ENCODE peak calls at places on chromosomes 13 and 19, in five cellular contexts. B is AG09309, P is HAP-1, I is head of caudate nucleus, J is T-helper 2 cell. T is an unnamed sample.

GRCh38 chr19:34661357-34661756 is 15.6 kb downstream of the SCGB2B2 start:
- DNase-seq in B (no peak), P (no peak), I (no peak), J (no peak), T (no peak)

GRCh38 chr13:41812237-41812636 is 148.7 kb downstream of the VWA8 start:
- DNase-seq in B (no peak), P (no peak), I (no peak), J (no peak), T (no peak)

GRCh38 chr13:60214213-60215079 is 50.7 kb upstream of the DIAPH3 start:
- DNase-seq in B (no peak), P (no peak), I (no peak), J (no peak), T (no peak)

GRCh38 chr13:101523732-101524131 is 71.3 kb downstream of the ITGBL1 start:
- DNase-seq in B (no peak), P (no peak), I (no peak), J (no peak), T (no peak)

GRCh38 chr19:33815410-33816340 is 19.0 kb downstream of the KCTD15 start:
- DNase-seq in B (no peak), P (no peak), I (no peak), J (no peak), T (no peak)

GRCh38 chr19:11639602-11640471 is 42.6 kb downstream of the ZNF627 start:
- DNase-seq in B (peak; percentile 50), P (peak; percentile 99), I (peak; percentile 94), J (peak; percentile 56), T (peak; percentile 86)

GRCh38 chr19:4802711-4803110 is 11.2 kb downstream of the FEM1A start:
- DNase-seq in B (no peak), P (no peak), I (no peak), J (no peak), T (no peak)

GRCh38 chr19:1904385-1905070 is 671 bp upstream of the ADAT3 start:
- DNase-seq in B (no peak), P (no peak), I (no peak), J (no peak), T (no peak)

GRCh38 chr19:12779162-12779993 is 4.0 kb upstream of the HOOK2 start:
- DNase-seq in B (no peak), P (peak; percentile 32), I (no peak), J (no peak), T (no peak)

GRCh38 chr13:79548886-79549285 is 67.9 kb downstream of the NDFIP2 start:
- DNase-seq in B (no peak), P (no peak), I (no peak), J (no peak), T (no peak)

GRCh38 chr19:3528539-3529211 is 10.3 kb upstream of the TEKTIP1 start:
- DNase-seq in B (no peak), P (no peak), I (no peak), J (no peak), T (no peak)

GRCh38 chr19:15551183-15552004 is 43.1 kb downstream of the CYP4F22 start:
- DNase-seq in B (no peak), P (peak; percentile 82), I (peak; percentile 33), J (peak; percentile 46), T (peak; percentile 58)

GRCh38 chr19:10452726-10453620 is 32.6 kb downstream of the PDE4A start:
- DNase-seq in B (no peak), P (no peak), I (no peak), J (no peak), T (no peak)

GRCh38 chr19:38838986-38839761 is 7.6 kb upstream of the ECH1 start:
- DNase-seq in B (no peak), P (no peak), I (no peak), J (no peak), T (no peak)

GRCh38 chr19:56142897-56143434 is 1.9 kb downstream of the ZNF444 start:
- DNase-seq in B (no peak), P (no peak), I (no peak), J (no peak), T (no peak)

GRCh38 chr13:77359171-77359570 is 32.3 kb upstream of the MYCBP2 start:
- DNase-seq in B (no peak), P (no peak), I (no peak), J (no peak), T (no peak)

GRCh38 chr19:41933693-41934426 is 5.6 kb upstream of the ERFL start:
- DNase-seq in B (no peak), P (no peak), I (no peak), J (no peak), T (no peak)

GRCh38 chr13:27505792-27506191 is 55.4 kb upstream of the MTIF3 start:
- DNase-seq in B (no peak), P (no peak), I (no peak), J (no peak), T (no peak)

GRCh38 chr13:38804536-38804935 is 117.7 kb downstream of the FREM2 start:
- DNase-seq in B (no peak), P (no peak), I (no peak), J (no peak), T (no peak)

GRCh38 chr13:21511841-21512240 is 52.7 kb upstream of the ZDHHC20 start:
- DNase-seq in B (peak; percentile 27), P (no peak), I (no peak), J (no peak), T (no peak)

GRCh38 chr19:3366104-3366760 is at the start of gene NFIC:
- DNase-seq in B (peak; percentile 52), P (peak; percentile 84), I (peak; percentile 57), J (no peak), T (no peak)

GRCh38 chr13:100594731-100595130 is 6.1 kb upstream of the GGACT start:
- DNase-seq in B (no peak), P (peak; percentile 47), I (no peak), J (no peak), T (no peak)

GRCh38 chr19:18433735-18434398 is 4.1 kb downstream of the ISYNA1 start:
- DNase-seq in B (no peak), P (no peak), I (no peak), J (no peak), T (no peak)

GRCh38 chr13:108859202-108860012 is 230.0 kb downstream of the MYO16 start:
- DNase-seq in B (peak; percentile 25), P (no peak), I (no peak), J (no peak), T (no peak)

GRCh38 chr13:97000295-97000925 is 6.1 kb upstream of the OXGR1 start:
- DNase-seq in B (no peak), P (no peak), I (no peak), J (no peak), T (no peak)

GRCh38 chr19:41226874-41227390 is 7.9 kb downstream of the AXL start:
- DNase-seq in B (no peak), P (no peak), I (no peak), J (no peak), T (no peak)

GRCh38 chr19:19630062-19630414 is 2.0 kb upstream of the LPAR2 start:
- DNase-seq in B (no peak), P (no peak), I (no peak), J (no peak), T (no peak)

GRCh38 chr13:67062160-67062559 is 168.0 kb downstream of the PCDH9 start:
- DNase-seq in B (no peak), P (no peak), I (no peak), J (no peak), T (no peak)

GRCh38 chr19:35346193-35347052 is 1.3 kb upstream of the FFAR1 start:
- DNase-seq in B (no peak), P (no peak), I (no peak), J (peak; percentile 38), T (no peak)

GRCh38 chr19:17327654-17328516 is 6.8 kb downstream of the ANO8 start:
- DNase-seq in B (no peak), P (peak; percentile 53), I (no peak), J (peak; percentile 36), T (no peak)

GRCh38 chr13:39575641-39576238 is 27.3 kb downstream of the LHFPL6 start:
- DNase-seq in B (no peak), P (no peak), I (no peak), J (no peak), T (no peak)

GRCh38 chr13:27250833-27251165 is 559 bp upstream of the RPL21 start:
- DNase-seq in B (no peak), P (no peak), I (no peak), J (no peak), T (no peak)

GRCh38 chr13:24682353-24682752 is 2.1 kb downstream of the ATP12A start:
- DNase-seq in B (no peak), P (no peak), I (no peak), J (no peak), T (no peak)

GRCh38 chr13:98527526-98527925 is 49.4 kb downstream of the STK24 start:
- DNase-seq in B (no peak), P (no peak), I (no peak), J (no peak), T (no peak)

GRCh38 chr13:48126944-48127814 is 32.3 kb upstream of the MED4 start:
- DNase-seq in B (peak; percentile 51), P (peak; percentile 62), I (no peak), J (no peak), T (no peak)